ENCODE peak calls at places on chromosomes 11 and 22, in seven cellular contexts. I, J, Q, Z, Y, F and O are unnamed samples.

GRCh38 chr11:118142081-118142480 is 10.5 kb downstream of the SCN4B start:
- DNase-seq in I (no peak), J (no peak), Q (peak; percentile 45), Z (no peak), Y (no peak), F (no peak), O (no peak)

GRCh38 chr11:110075087-110075821 is 17.9 kb upstream of the ZC3H12C start:
- DNase-seq in I (no peak), J (no peak), Q (peak; percentile 86), Z (no peak), Y (peak; percentile 28), F (no peak), O (no peak)

GRCh38 chr11:79285756-79286155 is 155.1 kb downstream of the TENM4 start:
- DNase-seq in I (no peak), J (no peak), Q (peak; percentile 46), Z (no peak), Y (no peak), F (no peak), O (no peak)

GRCh38 chr11:76589477-76589876 is 81.1 kb downstream of the LRRC32 start:
- DNase-seq in I (no peak), J (no peak), Q (no peak), Z (no peak), Y (no peak), F (no peak), O (no peak)

GRCh38 chr11:30758012-30758411 is 171.9 kb upstream of the MPPED2 start:
- DNase-seq in I (no peak), J (no peak), Q (no peak), Z (no peak), Y (no peak), F (no peak), O (no peak)

GRCh38 chr22:30408388-30409101 is 11.7 kb downstream of the SEC14L2 start:
- DNase-seq in I (no peak), J (no peak), Q (peak; percentile 78), Z (peak; percentile 39), Y (no peak), F (no peak), O (no peak)

GRCh38 chr11:72475359-72475758 is 41.0 kb upstream of the CLPB start:
- DNase-seq in I (no peak), J (no peak), Q (peak; percentile 48), Z (no peak), Y (no peak), F (no peak), O (no peak)

GRCh38 chr11:15258433-15259350 is 144.0 kb downstream of the INSC start:
- DNase-seq in I (no peak), J (peak; percentile 40), Q (peak; percentile 64), Z (peak; percentile 67), Y (peak; percentile 30), F (no peak), O (no peak)

GRCh38 chr11:36509265-36509664 is 807 bp downstream of the TRAF6 start:
- DNase-seq in I (no peak), J (no peak), Q (peak; percentile 24), Z (peak; percentile 61), Y (no peak), F (no peak), O (no peak)

GRCh38 chr11:74540270-74540669 is 46.7 kb upstream of the LIPT2 start:
- DNase-seq in I (no peak), J (no peak), Q (no peak), Z (no peak), Y (no peak), F (no peak), O (no peak)

GRCh38 chr11:71228961-71229360 is 23.4 kb downstream of the SHANK2 start:
- DNase-seq in I (no peak), J (no peak), Q (peak; percentile 38), Z (no peak), Y (no peak), F (no peak), O (no peak)

GRCh38 chr11:12653729-12654128 is 20.5 kb upstream of the TEAD1 start:
- DNase-seq in I (no peak), J (no peak), Q (no peak), Z (peak; percentile 77), Y (no peak), F (no peak), O (no peak)

GRCh38 chr22:41334215-41334614 is 32.9 kb downstream of the ZC3H7B start:
- DNase-seq in I (no peak), J (no peak), Q (no peak), Z (no peak), Y (no peak), F (no peak), O (no peak)

GRCh38 chr22:22182218-22182989 is 62.2 kb upstream of the VPREB1 start:
- DNase-seq in I (no peak), J (no peak), Q (no peak), Z (no peak), Y (no peak), F (no peak), O (no peak)

GRCh38 chr22:28953976-28954880 is 70.9 kb downstream of the ZNRF3 start:
- DNase-seq in I (no peak), J (no peak), Q (no peak), Z (no peak), Y (no peak), F (no peak), O (no peak)

GRCh38 chr11:106228996-106229395 is 151.5 kb downstream of the AASDHPPT start:
- DNase-seq in I (no peak), J (no peak), Q (peak; percentile 29), Z (peak; percentile 19), Y (no peak), F (no peak), O (no peak)

GRCh38 chr11:8807544-8808225 is 103.3 kb upstream of the AKIP1 start:
- DNase-seq in I (no peak), J (no peak), Q (peak; percentile 94), Z (peak; percentile 42), Y (no peak), F (no peak), O (no peak)

GRCh38 chr22:42489000-42489399 is 30.6 kb downstream of the RRP7A start:
- DNase-seq in I (no peak), J (no peak), Q (no peak), Z (no peak), Y (no peak), F (no peak), O (peak; percentile 15)

GRCh38 chr22:49590851-49591445 is 236.7 kb downstream of the BRD1 start:
- DNase-seq in I (no peak), J (no peak), Q (no peak), Z (no peak), Y (no peak), F (no peak), O (no peak)

GRCh38 chr11:7665473-7666291 is 7.6 kb downstream of the CYB5R2 start:
- DNase-seq in I (no peak), J (peak; percentile 92), Q (peak; percentile 73), Z (peak; percentile 78), Y (peak; percentile 89), F (peak; percentile 23), O (peak; percentile 93)

GRCh38 chr11:58465690-58466089 is 23.7 kb upstream of the OR5B12 start:
- DNase-seq in I (no peak), J (no peak), Q (no peak), Z (no peak), Y (no peak), F (no peak), O (no peak)

GRCh38 chr11:80320226-80320625 is 879.4 kb upstream of the TENM4 start:
- DNase-seq in I (no peak), J (no peak), Q (no peak), Z (no peak), Y (no peak), F (no peak), O (no peak)

GRCh38 chr22:50304528-50305392 is 2.7 kb downstream of the PLXNB2 start:
- DNase-seq in I (no peak), J (peak; percentile 47), Q (peak; percentile 46), Z (no peak), Y (no peak), F (no peak), O (no peak)

DNA sequence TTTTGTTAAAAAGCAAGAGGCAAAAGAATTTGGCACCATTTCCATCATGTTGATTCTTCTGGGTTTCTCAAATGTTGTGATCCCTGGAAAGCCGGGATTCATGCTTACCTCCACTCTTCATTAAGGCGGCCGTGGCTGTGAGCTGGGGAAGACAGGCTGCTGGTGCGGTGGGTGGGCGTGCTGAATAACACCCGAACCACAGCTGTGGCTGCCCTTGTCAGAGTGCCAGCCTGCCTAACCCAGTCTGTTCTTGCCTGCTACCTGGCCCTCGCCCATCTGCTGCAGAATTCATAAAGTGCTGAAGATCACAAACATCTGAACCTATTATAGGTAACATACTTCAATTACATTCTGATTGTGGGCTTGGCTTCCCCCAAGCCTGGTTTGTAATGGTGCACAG is 95.8 kb upstream of the RCN1 start:
- DNase-seq in I (no peak), J (no peak), Q (no peak), Z (no peak), Y (no peak), F (no peak), O (no peak)
- TF ChIP-seq CTCF in I (no peak), J (no peak), Q (no peak), Z (no peak), Y (no peak), F (no peak), O (no peak)

GRCh38 chr22:44371741-44372525 is 59.2 kb upstream of the SHISAL1 start:
- DNase-seq in I (no peak), J (no peak), Q (no peak), Z (no peak), Y (no peak), F (no peak), O (peak; percentile 41)

GRCh38 chr22:44366372-44367310 is 53.9 kb upstream of the SHISAL1 start:
- DNase-seq in I (no peak), J (no peak), Q (no peak), Z (no peak), Y (no peak), F (no peak), O (peak; percentile 73)

GRCh38 chr22:44368611-44369010 is 55.9 kb upstream of the SHISAL1 start:
- DNase-seq in I (no peak), J (no peak), Q (no peak), Z (no peak), Y (no peak), F (no peak), O (peak; percentile 56)

GRCh38 chr22:44369916-44370804 is 57.4 kb upstream of the SHISAL1 start:
- DNase-seq in I (no peak), J (no peak), Q (no peak), Z (no peak), Y (no peak), F (no peak), O (peak; percentile 57)

DNA sequence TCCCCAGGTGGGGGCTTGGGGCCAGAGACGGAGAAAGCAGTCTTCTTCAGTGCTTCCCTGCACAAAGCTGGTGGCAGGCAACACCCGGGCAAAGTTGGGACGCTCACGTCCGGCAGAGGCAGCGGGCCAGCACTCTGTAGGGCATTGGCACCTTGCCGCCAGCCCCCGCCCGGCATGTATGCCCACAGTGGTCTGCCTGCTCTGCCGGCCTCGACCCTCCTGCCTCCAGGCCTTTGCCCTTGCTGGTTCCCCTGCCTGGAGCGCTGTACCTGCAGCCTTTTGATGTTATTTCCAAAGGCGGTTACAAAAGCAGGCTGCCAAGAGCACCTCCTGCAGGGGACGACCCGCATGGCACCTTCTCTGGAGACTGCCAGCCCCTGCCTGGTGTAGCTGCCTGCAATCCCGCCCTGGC is 56.5 kb upstream of the SHISAL1 start:
- DNase-seq in I (no peak), J (no peak), Q (no peak), Z (no peak), Y (no peak), F (no peak), O (peak; percentile 65)
- TF ChIP-seq CTCF in I (peak; percentile 19), J (no peak), Q (no peak), Z (peak; percentile 14), Y (no peak), F (no peak), O (no peak)

GRCh38 chr11:119673389-119674336 is 55.3 kb downstream of the NECTIN1 start:
- DNase-seq in I (no peak), J (no peak), Q (no peak), Z (no peak), Y (no peak), F (no peak), O (peak; percentile 84)
- TF ChIP-seq CTCF in I (no peak), J (no peak), Q (no peak), Z (peak; percentile 5), Y (no peak), F (no peak), O (no peak)

GRCh38 chr11:69000831-69001245 is 12.2 kb downstream of the MRGPRF start:
- DNase-seq in I (peak; percentile 72), J (peak; percentile 43), Q (peak; percentile 82), Z (peak; percentile 74), Y (no peak), F (no peak), O (peak; percentile 36)
- TF ChIP-seq CTCF in I (peak; percentile 63), J (peak; percentile 29), Q (peak; percentile 64), Z (peak; percentile 74), Y (no peak), F (peak; percentile 75), O (no peak)